ENCODE peak calls at places on chromosomes 16 and 17, in ten cellular contexts. U is EL; Y is hippocampal formation; T is GM12892; V is fibroblast of villous mesenchyme; N is AG09309; X is lung microvascular endothelial cell; G is ACHN; A is stimulated activated CD4-positive, alpha-beta T cell treated with anti-CD3 and anti-CD28 coated beads, Interleukin-1b, Interleukin-23, amount 100 ng/mL, for 1 hour; S is stimulated activated CD8-positive, alpha-beta memory T cell treated with anti-CD3 and anti-CD28 coated beads, Interleukin-7, amount 100 ng/mL, for 1 hour. Z is an unnamed sample.

GRCh38 chr17:5373112-5373511 is 46.4 kb downstream of the NUP88 start:
- DNase-seq in S (no peak), G (no peak), X (no peak), U (no peak), T (peak), Y (no peak), N (no peak), V (no peak), A (no peak), Z (no peak)

GRCh38 chr16:88870608-88871348 is 4.3 kb upstream of the PABPN1L start:
- DNase-seq in U (no peak), Y (no peak), S (no peak), X (no peak), T (no peak), V (no peak), G (no peak), A (no peak), N (no peak), Z (no peak)

GRCh38 chr17:18917506-18918032 is 34.4 kb upstream of the SLC5A10 start:
- DNase-seq in S (no peak), N (no peak), U (no peak), A (no peak), X (no peak), V (no peak), T (no peak), Y (no peak), G (no peak), Z (no peak)

GRCh38 chr17:58300336-58300735 is 19.6 kb upstream of the MPO start:
- DNase-seq in N (no peak), A (no peak), G (no peak), Y (no peak), V (no peak), T (no peak), X (no peak), U (no peak), S (no peak), Z (no peak)

GRCh38 chr17:9647014-9647413 is 1.7 kb downstream of the USP43 start:
- DNase-seq in X (no peak), A (no peak), V (no peak), S (no peak), T (no peak), U (no peak), G (no peak), Y (no peak), N (no peak), Z (no peak)

GRCh38 chr17:80362428-80363119 is 52.4 kb upstream of the ENDOV start:
- DNase-seq in G (no peak), X (no peak), T (no peak), U (peak), S (no peak), A (no peak), N (no peak), Y (no peak), V (peak), Z (no peak)

GRCh38 chr16:78939600-78939999 is 660.9 kb downstream of the MAF start:
- DNase-seq in A (no peak), S (no peak), Y (no peak), N (no peak), V (no peak), T (no peak), G (no peak), U (no peak), X (no peak), Z (no peak)

GRCh38 chr17:80845121-80845862 is 146.3 kb upstream of the CHMP6 start:
- DNase-seq in X (no peak), Y (no peak), V (no peak), S (no peak), N (no peak), A (no peak), U (no peak), T (no peak), G (no peak), Z (no peak)

GRCh38 chr17:67033613-67034012 is 10.7 kb upstream of the CACNG1 start:
- DNase-seq in G (no peak), X (no peak), U (no peak), A (no peak), S (no peak), N (no peak), T (no peak), V (no peak), Y (no peak), Z (no peak)

GRCh38 chr17:49132699-49133364 is at the start of gene B4GALNT2:
- DNase-seq in X (no peak), A (no peak), N (no peak), V (no peak), G (peak), Y (no peak), U (peak), T (peak), S (no peak), Z (no peak)

Z was measured in HepG2.